ENCODE peak calls at places on chromosomes 3 and 15, in nine cellular contexts. Q, Z, R, K, O, P, X, C and M are unnamed samples.
A peak's percentile ranks its signal among the peaks of the same experiment; 100 is the strongest.

GRCh38 chr3:195554458-195554857 is 11.3 kb upstream of the PPP1R2 start:
- DNase-seq in Q (no peak), Z (no peak), R (no peak), K (no peak), O (no peak), P (no peak), X (no peak), C (no peak), M (no peak)

GRCh38 chr3:142315083-142315482 is 89.7 kb upstream of the GK5 start:
- DNase-seq in Q (no peak), Z (no peak), R (no peak), K (no peak), O (no peak), P (peak; percentile 61), X (no peak), C (no peak), M (no peak)

GRCh38 chr3:108008931-108009635 is 81.7 kb downstream of the CD47 start:
- DNase-seq in Q (no peak), Z (no peak), R (no peak), K (no peak), O (no peak), P (no peak), X (no peak), C (no peak), M (no peak)

GRCh38 chr15:68366314-68366713 is 65.6 kb downstream of the ITGA11 start:
- DNase-seq in Q (peak; percentile 28), Z (no peak), R (no peak), K (no peak), O (no peak), P (no peak), X (peak; percentile 49), C (no peak), M (no peak)

GRCh38 chr15:25739687-25740121 is 123.4 kb downstream of the ATP10A start:
- DNase-seq in Q (peak; percentile 72), Z (no peak), R (no peak), K (no peak), O (no peak), P (peak; percentile 60), X (peak; percentile 61), C (no peak), M (no peak)

GRCh38 chr3:156642750-156643728 is 31.4 kb upstream of the TIPARP start:
- DNase-seq in Q (no peak), Z (no peak), R (no peak), K (no peak), O (no peak), P (no peak), X (no peak), C (no peak), M (no peak)

GRCh38 chr15:89775815-89776214 is 317 bp upstream of the MESP2 start:
- DNase-seq in Q (no peak), Z (no peak), R (no peak), K (no peak), O (peak; percentile 65), P (no peak), X (no peak), C (no peak), M (no peak)

GRCh38 chr15:36590838-36591237 is 11.4 kb downstream of the CDIN1 start:
- DNase-seq in Q (no peak), Z (no peak), R (no peak), K (no peak), O (no peak), P (peak; percentile 69), X (no peak), C (no peak), M (peak; percentile 98)

GRCh38 chr3:143526016-143526540 is 322.2 kb downstream of the SLC9A9 start:
- DNase-seq in Q (no peak), Z (no peak), R (no peak), K (no peak), O (no peak), P (peak; percentile 25), X (peak; percentile 11), C (no peak), M (no peak)

GRCh38 chr15:68638953-68639500 is 60.2 kb downstream of the CORO2B start:
- DNase-seq in Q (no peak), Z (no peak), R (no peak), K (peak; percentile 56), O (peak; percentile 46), P (peak; percentile 81), X (no peak), C (no peak), M (no peak)

GRCh38 chr3:132180337-132180791 is 136.8 kb upstream of the ACP3 start:
- DNase-seq in Q (peak; percentile 58), Z (no peak), R (no peak), K (no peak), O (no peak), P (peak; percentile 76), X (peak; percentile 83), C (no peak), M (no peak)

GRCh38 chr15:62740141-62741004 is 302.2 kb upstream of the TPM1 start:
- DNase-seq in Q (no peak), Z (no peak), R (no peak), K (no peak), O (no peak), P (peak; percentile 51), X (no peak), C (no peak), M (no peak)

GRCh38 chr15:62739507-62739906 is 303.0 kb upstream of the TPM1 start:
- DNase-seq in Q (no peak), Z (no peak), R (no peak), K (no peak), O (no peak), P (peak; percentile 8), X (no peak), C (no peak), M (no peak)

GRCh38 chr15:62741106-62741505 is 301.4 kb upstream of the TPM1 start:
- DNase-seq in Q (no peak), Z (no peak), R (no peak), K (no peak), O (no peak), P (no peak), X (no peak), C (no peak), M (no peak)

GRCh38 chr15:62745621-62746180 is 296.8 kb upstream of the TPM1 start:
- DNase-seq in Q (no peak), Z (no peak), R (no peak), K (no peak), O (no peak), P (peak; percentile 73), X (no peak), C (no peak), M (no peak)

DNA sequence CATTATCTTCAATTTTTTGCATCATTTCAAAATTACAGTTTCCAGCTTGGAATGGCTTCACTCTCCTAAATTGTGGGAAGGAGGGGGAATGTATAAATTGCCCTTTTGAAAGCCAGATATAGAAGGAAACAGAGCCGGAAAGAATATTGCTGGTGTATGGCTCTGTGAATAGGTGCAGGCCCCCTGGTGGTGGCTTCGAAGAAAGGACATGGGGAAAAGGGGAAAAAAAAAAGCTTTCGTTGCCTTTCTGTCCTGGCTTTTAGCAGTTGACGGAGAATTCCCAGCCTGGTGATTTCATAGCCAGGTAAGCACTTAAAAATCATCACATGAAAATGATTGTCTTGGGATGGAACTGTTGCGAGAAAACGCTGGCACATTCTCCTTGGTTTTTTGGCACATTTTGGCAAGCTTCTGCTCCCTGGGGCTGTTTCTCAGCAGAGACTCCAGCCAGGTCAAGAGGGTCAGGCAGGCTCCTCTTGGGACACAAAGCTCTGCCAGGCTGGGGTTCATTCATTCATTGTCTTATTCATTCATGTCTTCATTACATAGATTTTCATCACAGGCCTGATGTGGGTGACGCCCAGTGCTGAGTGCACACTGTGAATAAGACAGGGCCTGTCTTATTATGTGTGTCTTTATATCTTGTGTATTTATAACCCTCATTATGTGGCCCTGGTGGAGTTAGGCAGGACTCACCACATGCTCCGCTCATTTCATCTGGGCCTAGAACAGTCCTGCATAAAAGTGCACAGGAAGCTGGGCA is 300.0 kb upstream of the TPM1 start:
- DNase-seq in Q (peak; percentile 55), Z (peak; percentile 83), R (peak; percentile 40), K (peak; percentile 92), O (no peak), P (peak; percentile 96), X (peak; percentile 81), C (peak; percentile 53), M (no peak)
- TF ChIP-seq CTCF in Q (peak; percentile 93), Z (peak; percentile 74), R (peak; percentile 87), K (peak; percentile 74), O (peak; percentile 39), P (peak; percentile 91), X (peak; percentile 89), C (peak; percentile 84), M (peak; percentile 68)

DNA sequence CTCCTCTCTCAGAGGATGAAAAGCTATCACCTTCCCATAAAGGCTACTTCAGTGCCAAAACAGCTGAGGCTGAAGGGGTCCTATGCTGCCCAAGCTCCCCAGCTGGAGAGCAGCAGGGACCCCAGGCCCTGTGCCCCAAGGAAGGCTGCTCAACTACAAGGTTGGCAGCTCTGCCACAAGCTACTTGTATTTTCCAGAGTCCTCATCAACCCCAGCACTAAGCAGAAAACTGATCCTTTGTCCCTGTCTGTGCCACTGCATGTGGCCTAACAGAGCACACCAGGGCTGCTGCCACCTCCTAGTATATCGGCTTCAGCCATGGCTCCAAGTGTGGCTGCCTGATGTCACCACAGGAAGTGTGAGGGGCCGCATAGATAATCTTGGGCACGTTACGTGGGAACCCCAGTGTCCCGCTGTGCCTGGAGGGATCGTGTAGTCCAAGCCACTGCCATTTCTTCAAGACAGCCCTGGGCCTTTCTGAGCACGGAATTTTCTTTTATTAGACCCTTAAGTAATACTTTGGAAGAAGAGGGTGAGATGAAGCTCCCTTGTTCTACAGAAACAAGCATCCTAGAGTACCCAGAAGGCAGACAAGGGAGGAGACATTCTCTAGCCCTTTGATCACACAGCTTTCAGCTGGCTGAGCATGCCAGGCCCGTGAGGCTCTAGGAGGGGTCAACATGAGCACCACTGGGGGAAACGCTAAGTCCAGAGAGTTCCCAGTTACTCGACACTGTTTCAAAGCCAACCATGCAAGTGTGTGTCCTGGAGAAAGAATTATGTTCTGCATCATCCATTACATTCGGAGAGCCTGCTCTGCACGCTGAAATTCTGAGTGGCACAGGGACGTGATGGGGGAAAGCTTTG is 60.7 kb downstream of the CAPN7 start:
- DNase-seq in Q (no peak), Z (no peak), R (no peak), K (no peak), O (no peak), P (no peak), X (no peak), C (no peak), M (no peak)
- H3K4me1 ChIP-seq in Q (peaks cover 8% of the 10 kb centered on the region), Z (peaks cover 31% of the 10 kb centered on the region), R (peaks cover 43% of the 10 kb centered on the region), K (peaks cover 24% of the 10 kb centered on the region), O (peaks cover 44% of the 10 kb centered on the region), P (no peaks in the 10 kb centered on the region), X (no peaks in the 10 kb centered on the region), C (peaks cover 4% of the 10 kb centered on the region), M (peaks cover 14% of the 10 kb centered on the region)

GRCh38 chr3:181210275-181210674 is 220.7 kb upstream of the DNAJC19 start:
- DNase-seq in Q (peak; percentile 31), Z (no peak), R (no peak), K (no peak), O (no peak), P (peak; percentile 33), X (peak; percentile 44), C (no peak), M (no peak)
- TF ChIP-seq CTCF in Q (peak; percentile 76), Z (peak; percentile 23), R (peak; percentile 52), K (no peak), O (no peak), P (no peak), X (peak; percentile 66), C (peak; percentile 31), M (no peak)

DNA sequence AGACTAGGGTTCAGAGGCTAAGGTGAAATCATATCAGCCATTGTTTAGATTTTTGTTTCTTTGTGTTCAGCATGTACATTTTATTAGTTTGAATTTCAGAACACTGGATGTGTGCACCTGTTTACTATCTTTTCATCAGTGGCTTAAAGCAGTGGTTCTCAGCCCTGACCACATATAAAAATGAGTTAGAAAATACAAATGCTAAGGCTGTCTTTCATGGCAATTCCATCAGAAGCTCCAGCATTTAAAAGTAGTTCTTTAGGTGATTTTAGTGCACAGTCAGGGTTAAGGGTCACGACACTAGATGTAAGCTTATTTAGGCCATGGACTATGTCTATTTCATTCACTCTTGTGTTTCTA is 213.6 kb downstream of the NECTIN3 start:
- DNase-seq in Q (no peak), Z (no peak), R (no peak), K (no peak), O (no peak), P (no peak), X (no peak), C (no peak), M (no peak)
- H3K4me1 ChIP-seq in Q (no peaks in the 10 kb centered on the region), Z (no peaks in the 10 kb centered on the region), R (no peaks in the 10 kb centered on the region), K (no peaks in the 10 kb centered on the region), O (no peaks in the 10 kb centered on the region), P (no peaks in the 10 kb centered on the region), X (peaks cover 18% of the 10 kb centered on the region), C (no peaks in the 10 kb centered on the region), M (no peaks in the 10 kb centered on the region)